ENCODE peak calls at places on chromosomes 3 and 15, in seven cellular contexts. One of them, this sample, is unnamed.

GRCh38 chr15:70714575-70714974 is 48.8 kb downstream of the UACA start:
- DNase-seq in GM12878: no peak
- DNase-seq in GM23338: no peak
- DNase-seq in HepG2: no peak
- DNase-seq in fibroblast of lung: no peak
- DNase-seq in OCI-LY7: no peak
- DNase-seq in trophoblast cell: peak; percentile 87
- DNase-seq in this sample: no peak

GRCh38 chr3:100023150-100023549 is 91.2 kb downstream of the FILIP1L start:
- DNase-seq in GM12878: no peak
- DNase-seq in GM23338: no peak
- DNase-seq in HepG2: peak; percentile 93
- DNase-seq in fibroblast of lung: no peak
- DNase-seq in OCI-LY7: no peak
- DNase-seq in trophoblast cell: no peak
- DNase-seq in this sample: peak; percentile 49

GRCh38 chr3:172217877-172218276 is 178.5 kb downstream of the FNDC3B start:
- DNase-seq in GM12878: no peak
- DNase-seq in GM23338: no peak
- DNase-seq in HepG2: no peak
- DNase-seq in fibroblast of lung: peak; percentile 57
- DNase-seq in OCI-LY7: no peak
- DNase-seq in trophoblast cell: peak; percentile 33
- DNase-seq in this sample: no peak

GRCh38 chr15:77097921-77098320 is 27.0 kb upstream of the TSPAN3 start:
- DNase-seq in GM12878: no peak
- DNase-seq in GM23338: no peak
- DNase-seq in HepG2: no peak
- DNase-seq in fibroblast of lung: no peak
- DNase-seq in OCI-LY7: no peak
- DNase-seq in trophoblast cell: no peak
- DNase-seq in this sample: no peak

GRCh38 chr15:66985653-66986052 is 79.7 kb upstream of the SMAD3 start:
- DNase-seq in GM12878: no peak
- DNase-seq in GM23338: no peak
- DNase-seq in HepG2: no peak
- DNase-seq in fibroblast of lung: no peak
- DNase-seq in OCI-LY7: no peak
- DNase-seq in trophoblast cell: no peak
- DNase-seq in this sample: no peak

GRCh38 chr3:16907245-16907644 is 22.5 kb downstream of the PLCL2 start:
- DNase-seq in GM12878: no peak
- DNase-seq in GM23338: no peak
- DNase-seq in HepG2: no peak
- DNase-seq in fibroblast of lung: no peak
- DNase-seq in OCI-LY7: no peak
- DNase-seq in trophoblast cell: no peak
- DNase-seq in this sample: no peak

GRCh38 chr15:60090747-60091146 is 86.6 kb downstream of the FOXB1 start:
- DNase-seq in GM12878: no peak
- DNase-seq in GM23338: no peak
- DNase-seq in HepG2: no peak
- DNase-seq in fibroblast of lung: no peak
- DNase-seq in OCI-LY7: no peak
- DNase-seq in trophoblast cell: no peak
- DNase-seq in this sample: no peak

GRCh38 chr3:134322286-134322685 is 52.0 kb downstream of the AMOTL2 start:
- DNase-seq in GM12878: no peak
- DNase-seq in GM23338: no peak
- DNase-seq in HepG2: no peak
- DNase-seq in fibroblast of lung: peak; percentile 60
- DNase-seq in OCI-LY7: no peak
- DNase-seq in trophoblast cell: no peak
- DNase-seq in this sample: no peak

GRCh38 chr3:74443102-74443501 is 171.4 kb downstream of the CNTN3 start:
- DNase-seq in GM12878: no peak
- DNase-seq in GM23338: no peak
- DNase-seq in HepG2: no peak
- DNase-seq in fibroblast of lung: no peak
- DNase-seq in OCI-LY7: no peak
- DNase-seq in trophoblast cell: no peak
- DNase-seq in this sample: no peak

GRCh38 chr15:81311834-81312459 is 12.0 kb downstream of the STARD5 start:
- DNase-seq in GM12878: no peak
- DNase-seq in GM23338: no peak
- DNase-seq in HepG2: no peak
- DNase-seq in fibroblast of lung: peak; percentile 44
- DNase-seq in OCI-LY7: peak; percentile 60
- DNase-seq in trophoblast cell: peak; percentile 26
- DNase-seq in this sample: no peak

GRCh38 chr3:160003520-160004128 is 15.0 kb downstream of the IL12A start:
- DNase-seq in GM12878: no peak
- DNase-seq in GM23338: peak; percentile 83
- DNase-seq in HepG2: peak; percentile 51
- DNase-seq in fibroblast of lung: peak; percentile 58
- DNase-seq in OCI-LY7: peak; percentile 23
- DNase-seq in trophoblast cell: peak; percentile 68
- DNase-seq in this sample: peak; percentile 65

GRCh38 chr3:40924559-40925058 is 274.7 kb upstream of the CTNNB1 start:
- DNase-seq in GM12878: no peak
- DNase-seq in GM23338: no peak
- DNase-seq in HepG2: peak; percentile 42
- DNase-seq in fibroblast of lung: no peak
- DNase-seq in OCI-LY7: no peak
- DNase-seq in trophoblast cell: no peak
- DNase-seq in this sample: no peak

GRCh38 chr15:70271422-70272088 is 173.8 kb upstream of the TLE3 start:
- DNase-seq in GM12878: no peak
- DNase-seq in GM23338: no peak
- DNase-seq in HepG2: no peak
- DNase-seq in fibroblast of lung: peak; percentile 97
- DNase-seq in OCI-LY7: no peak
- DNase-seq in trophoblast cell: peak; percentile 86
- DNase-seq in this sample: peak; percentile 63

GRCh38 chr3:81929697-81930096 is 168.3 kb upstream of the GBE1 start:
- DNase-seq in GM12878: no peak
- DNase-seq in GM23338: no peak
- DNase-seq in HepG2: no peak
- DNase-seq in fibroblast of lung: no peak
- DNase-seq in OCI-LY7: no peak
- DNase-seq in trophoblast cell: no peak
- DNase-seq in this sample: no peak

GRCh38 chr3:51967384-51968174 is at the start of gene PCBP4:
- DNase-seq in GM12878: no peak
- DNase-seq in GM23338: peak; percentile 70
- DNase-seq in HepG2: peak; percentile 70
- DNase-seq in fibroblast of lung: peak; percentile 30
- DNase-seq in OCI-LY7: no peak
- DNase-seq in trophoblast cell: peak; percentile 70
- DNase-seq in this sample: no peak

GRCh38 chr3:120858501-120858900 is 49.5 kb upstream of the STXBP5L start:
- DNase-seq in GM12878: no peak
- DNase-seq in GM23338: no peak
- DNase-seq in HepG2: no peak
- DNase-seq in fibroblast of lung: no peak
- DNase-seq in OCI-LY7: no peak
- DNase-seq in trophoblast cell: peak; percentile 17
- DNase-seq in this sample: no peak

GRCh38 chr15:47718474-47719440 is 1.5 kb downstream of the SEMA6D start:
- DNase-seq in GM12878: no peak
- DNase-seq in GM23338: peak; percentile 40
- DNase-seq in HepG2: no peak
- DNase-seq in fibroblast of lung: peak; percentile 59
- DNase-seq in OCI-LY7: no peak
- DNase-seq in trophoblast cell: no peak
- DNase-seq in this sample: no peak

GRCh38 chr3:195169011-195169410 is 101.9 kb downstream of the XXYLT1 start:
- DNase-seq in GM12878: no peak
- DNase-seq in GM23338: no peak
- DNase-seq in HepG2: no peak
- DNase-seq in fibroblast of lung: no peak
- DNase-seq in OCI-LY7: no peak
- DNase-seq in trophoblast cell: no peak
- DNase-seq in this sample: no peak

GRCh38 chr3:193207874-193208273 is 33.1 kb upstream of the PLAAT1 start:
- DNase-seq in GM12878: no peak
- DNase-seq in GM23338: no peak
- DNase-seq in HepG2: no peak
- DNase-seq in fibroblast of lung: no peak
- DNase-seq in OCI-LY7: no peak
- DNase-seq in trophoblast cell: no peak
- DNase-seq in this sample: no peak

GRCh38 chr3:123559040-123559861 is 25.6 kb downstream of the HACD2 start:
- DNase-seq in GM12878: no peak
- DNase-seq in GM23338: peak; percentile 87
- DNase-seq in HepG2: peak; percentile 39
- DNase-seq in fibroblast of lung: peak; percentile 72
- DNase-seq in OCI-LY7: peak; percentile 66
- DNase-seq in trophoblast cell: peak; percentile 78
- DNase-seq in this sample: no peak

GRCh38 chr3:172915911-172916514 is 165.5 kb downstream of the ECT2 start:
- DNase-seq in GM12878: no peak
- DNase-seq in GM23338: peak; percentile 24
- DNase-seq in HepG2: no peak
- DNase-seq in fibroblast of lung: no peak
- DNase-seq in OCI-LY7: no peak
- DNase-seq in trophoblast cell: no peak
- DNase-seq in this sample: peak; percentile 2

GRCh38 chr3:194382196-194382891 is 12.8 kb upstream of the LRRC15 start:
- DNase-seq in GM12878: no peak
- DNase-seq in GM23338: no peak
- DNase-seq in HepG2: no peak
- DNase-seq in fibroblast of lung: no peak
- DNase-seq in OCI-LY7: no peak
- DNase-seq in trophoblast cell: no peak
- DNase-seq in this sample: no peak

GRCh38 chr3:46359748-46360509 is 6.0 kb downstream of the CCR2 start:
- DNase-seq in GM12878: peak; percentile 68
- DNase-seq in GM23338: no peak
- DNase-seq in HepG2: no peak
- DNase-seq in fibroblast of lung: peak; percentile 28
- DNase-seq in OCI-LY7: no peak
- DNase-seq in trophoblast cell: no peak
- DNase-seq in this sample: no peak

GRCh38 chr3:185151959-185152432 is 864 bp downstream of the C3orf70 start:
- DNase-seq in GM12878: no peak
- DNase-seq in GM23338: no peak
- DNase-seq in HepG2: no peak
- DNase-seq in fibroblast of lung: peak; percentile 28
- DNase-seq in OCI-LY7: no peak
- DNase-seq in trophoblast cell: peak; percentile 6
- DNase-seq in this sample: no peak

GRCh38 chr15:90075420-90076289 is 26.6 kb downstream of the IDH2 start:
- DNase-seq in GM12878: no peak
- DNase-seq in GM23338: peak; percentile 66
- DNase-seq in HepG2: peak; percentile 57
- DNase-seq in fibroblast of lung: no peak
- DNase-seq in OCI-LY7: no peak
- DNase-seq in trophoblast cell: peak; percentile 91
- DNase-seq in this sample: peak; percentile 77

GRCh38 chr15:94265009-94265408 is 33.6 kb downstream of the MCTP2 start:
- DNase-seq in GM12878: no peak
- DNase-seq in GM23338: no peak
- DNase-seq in HepG2: no peak
- DNase-seq in fibroblast of lung: peak; percentile 19
- DNase-seq in OCI-LY7: no peak
- DNase-seq in trophoblast cell: no peak
- DNase-seq in this sample: no peak

GRCh38 chr15:29260896-29261295 is 8.7 kb downstream of the NSMCE3 start:
- DNase-seq in GM12878: no peak
- DNase-seq in GM23338: no peak
- DNase-seq in HepG2: no peak
- DNase-seq in fibroblast of lung: no peak
- DNase-seq in OCI-LY7: no peak
- DNase-seq in trophoblast cell: no peak
- DNase-seq in this sample: no peak
- H2AFZ ChIP-seq in GM12878: no peak overlapping the region
- H2AFZ ChIP-seq in GM23338: no peak overlapping the region
- H2AFZ ChIP-seq in HepG2: no peak overlapping the region
- H2AFZ ChIP-seq in fibroblast of lung: no peak overlapping the region
- H2AFZ ChIP-seq in OCI-LY7: no peak overlapping the region
- H2AFZ ChIP-seq in trophoblast cell: no peak overlapping the region
- H2AFZ ChIP-seq in this sample: no peak overlapping the region

GRCh38 chr15:46061002-46061401 is 426.2 kb downstream of the SQOR start:
- DNase-seq in GM12878: no peak
- DNase-seq in GM23338: no peak
- DNase-seq in HepG2: no peak
- DNase-seq in fibroblast of lung: no peak
- DNase-seq in OCI-LY7: no peak
- DNase-seq in trophoblast cell: no peak
- DNase-seq in this sample: no peak
- H2AFZ ChIP-seq in GM12878: no peak overlapping the region
- H2AFZ ChIP-seq in GM23338: no peak overlapping the region
- H2AFZ ChIP-seq in HepG2: no peak overlapping the region
- H2AFZ ChIP-seq in fibroblast of lung: no peak overlapping the region
- H2AFZ ChIP-seq in OCI-LY7: no peak overlapping the region
- H2AFZ ChIP-seq in trophoblast cell: no peak overlapping the region
- H2AFZ ChIP-seq in this sample: no peak overlapping the region

DNA sequence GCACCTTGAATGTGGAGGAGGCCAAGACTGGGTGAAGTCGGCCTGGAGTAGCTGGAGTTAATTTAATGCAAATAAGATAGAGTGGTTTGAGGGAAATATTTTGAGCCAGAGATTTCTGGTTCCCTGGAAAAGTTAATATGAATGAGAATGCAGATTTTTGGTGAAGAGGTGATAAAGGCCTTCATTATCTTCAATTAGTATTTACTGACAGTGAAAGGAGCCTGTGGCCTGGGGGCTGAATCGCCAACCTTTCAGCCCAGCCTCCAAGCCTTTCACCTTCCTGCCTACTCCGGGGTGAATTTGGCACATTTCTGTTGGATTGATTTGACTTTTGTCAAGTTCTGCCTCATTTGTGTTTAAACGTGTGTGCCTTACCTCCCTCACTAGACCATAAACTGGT is 147.8 kb downstream of the SOX2 start:
- DNase-seq in GM12878: no peak
- DNase-seq in GM23338: peak; percentile 65
- DNase-seq in HepG2: no peak
- DNase-seq in fibroblast of lung: no peak
- DNase-seq in OCI-LY7: no peak
- DNase-seq in trophoblast cell: no peak
- DNase-seq in this sample: no peak
- H2AFZ ChIP-seq in GM12878: no peak overlapping the region
- H2AFZ ChIP-seq in GM23338: no peak overlapping the region
- H2AFZ ChIP-seq in HepG2: no peak overlapping the region
- H2AFZ ChIP-seq in fibroblast of lung: no peak overlapping the region
- H2AFZ ChIP-seq in OCI-LY7: peak overlapping the region; percentile 43
- H2AFZ ChIP-seq in trophoblast cell: no peak overlapping the region
- H2AFZ ChIP-seq in this sample: no peak overlapping the region

GRCh38 chr3:50222169-50222528 is 13.9 kb upstream of the GNAI2 start:
- DNase-seq in GM12878: no peak
- DNase-seq in GM23338: no peak
- DNase-seq in HepG2: no peak
- DNase-seq in fibroblast of lung: no peak
- DNase-seq in OCI-LY7: no peak
- DNase-seq in trophoblast cell: peak; percentile 44
- DNase-seq in this sample: no peak
- H2AFZ ChIP-seq in GM12878: no peak overlapping the region
- H2AFZ ChIP-seq in GM23338: no peak overlapping the region
- H2AFZ ChIP-seq in HepG2: no peak overlapping the region
- H2AFZ ChIP-seq in fibroblast of lung: no peak overlapping the region
- H2AFZ ChIP-seq in OCI-LY7: no peak overlapping the region
- H2AFZ ChIP-seq in trophoblast cell: no peak overlapping the region
- H2AFZ ChIP-seq in this sample: no peak overlapping the region

GRCh38 chr3:142976621-142977398 is 13.3 kb upstream of the PAQR9 start:
- DNase-seq in GM12878: no peak
- DNase-seq in GM23338: peak; percentile 32
- DNase-seq in HepG2: peak; percentile 76
- DNase-seq in fibroblast of lung: peak; percentile 91
- DNase-seq in OCI-LY7: no peak
- DNase-seq in trophoblast cell: peak; percentile 71
- DNase-seq in this sample: peak; percentile 87
- H2AFZ ChIP-seq in GM12878: no peak overlapping the region
- H2AFZ ChIP-seq in GM23338: no peak overlapping the region
- H2AFZ ChIP-seq in HepG2: no peak overlapping the region
- H2AFZ ChIP-seq in fibroblast of lung: no peak overlapping the region
- H2AFZ ChIP-seq in OCI-LY7: no peak overlapping the region
- H2AFZ ChIP-seq in trophoblast cell: no peak overlapping the region
- H2AFZ ChIP-seq in this sample: no peak overlapping the region

This sample was measured in PC-9.